ENCODE peak calls at places on chromosomes 3 and 15, in eight cellular contexts. G is A549; W is heart left ventricle; I is heart right ventricle; A is CD8-positive, alpha-beta memory T cell; E is pancreas; Q is astrocyte; B is psoas muscle. F is an unnamed sample.

GRCh38 chr15:56241374-56242085 is 2.1 kb downstream of the RFX7 start:
- DNase-seq in G (no peak), W (no peak), I (no peak), A (no peak), E (no peak), Q (no peak), B (no peak), F (no peak)

GRCh38 chr3:128376516-128376915 is 90.2 kb downstream of the DNAJB8 start:
- DNase-seq in G (no peak), W (no peak), I (no peak), A (no peak), E (no peak), Q (no peak), B (no peak), F (no peak)

GRCh38 chr3:11170052-11170770 is 15.9 kb downstream of the HRH1 start:
- DNase-seq in G (no peak), W (no peak), I (no peak), A (no peak), E (no peak), Q (peak), B (no peak), F (no peak)

GRCh38 chr3:117736851-117737250 is 1027.3 kb downstream of the TUSC7 start:
- DNase-seq in G (no peak), W (no peak), I (no peak), A (no peak), E (no peak), Q (peak), B (no peak), F (no peak)

GRCh38 chr15:41258706-41259471 is 27.8 kb downstream of the CHP1 start:
- DNase-seq in G (no peak), W (no peak), I (no peak), A (no peak), E (no peak), Q (peak), B (no peak), F (no peak)

GRCh38 chr3:107676469-107677309 is 153.9 kb downstream of the BBX start:
- DNase-seq in G (no peak), W (no peak), I (no peak), A (peak), E (no peak), Q (no peak), B (no peak), F (no peak)

GRCh38 chr15:68210821-68211655 is 5.9 kb upstream of the CALML4 start:
- DNase-seq in G (peak), W (peak), I (peak), A (no peak), E (peak), Q (no peak), B (peak), F (peak)

GRCh38 chr15:42421376-42421775 is 62.1 kb downstream of the CAPN3 start:
- DNase-seq in G (no peak), W (no peak), I (no peak), A (no peak), E (no peak), Q (no peak), B (no peak), F (no peak)

GRCh38 chr3:97880267-97880666 is 58.5 kb downstream of the CRYBG3 start:
- DNase-seq in G (no peak), W (no peak), I (no peak), A (no peak), E (no peak), Q (peak), B (no peak), F (no peak)

GRCh38 chr15:88655780-88656488 is 17.1 kb downstream of the ISG20 start:
- DNase-seq in G (no peak), W (no peak), I (no peak), A (no peak), E (no peak), Q (no peak), B (no peak), F (no peak)

GRCh38 chr15:88658972-88659931 is 20.4 kb downstream of the ISG20 start:
- DNase-seq in G (no peak), W (no peak), I (no peak), A (no peak), E (no peak), Q (peak), B (no peak), F (peak)

GRCh38 chr15:88658070-88658965 is 19.5 kb downstream of the ISG20 start:
- DNase-seq in G (no peak), W (no peak), I (no peak), A (no peak), E (no peak), Q (no peak), B (no peak), F (no peak)

GRCh38 chr15:88656760-88657221 is 18.0 kb downstream of the ISG20 start:
- DNase-seq in G (no peak), W (no peak), I (no peak), A (no peak), E (no peak), Q (no peak), B (no peak), F (no peak)

GRCh38 chr15:88657326-88658069 is 18.7 kb downstream of the ISG20 start:
- DNase-seq in G (peak), W (no peak), I (no peak), A (no peak), E (no peak), Q (no peak), B (no peak), F (no peak)
- H3K27ac ChIP-seq in G (no peak), W (no peak), I (no peak), A (no peak), E (no peak), Q (no peak), B (no peak), F (no peak)

GRCh38 chr15:59160880-59161593 is 45.6 kb upstream of the LDHAL6B start:
- DNase-seq in G (peak), W (no peak), I (no peak), A (no peak), E (peak), Q (no peak), B (no peak), F (no peak)
- H3K27ac ChIP-seq in G (no peak), W (no peak), I (no peak), A (no peak), E (no peak), Q (no peak), B (no peak), F (no peak)

DNA sequence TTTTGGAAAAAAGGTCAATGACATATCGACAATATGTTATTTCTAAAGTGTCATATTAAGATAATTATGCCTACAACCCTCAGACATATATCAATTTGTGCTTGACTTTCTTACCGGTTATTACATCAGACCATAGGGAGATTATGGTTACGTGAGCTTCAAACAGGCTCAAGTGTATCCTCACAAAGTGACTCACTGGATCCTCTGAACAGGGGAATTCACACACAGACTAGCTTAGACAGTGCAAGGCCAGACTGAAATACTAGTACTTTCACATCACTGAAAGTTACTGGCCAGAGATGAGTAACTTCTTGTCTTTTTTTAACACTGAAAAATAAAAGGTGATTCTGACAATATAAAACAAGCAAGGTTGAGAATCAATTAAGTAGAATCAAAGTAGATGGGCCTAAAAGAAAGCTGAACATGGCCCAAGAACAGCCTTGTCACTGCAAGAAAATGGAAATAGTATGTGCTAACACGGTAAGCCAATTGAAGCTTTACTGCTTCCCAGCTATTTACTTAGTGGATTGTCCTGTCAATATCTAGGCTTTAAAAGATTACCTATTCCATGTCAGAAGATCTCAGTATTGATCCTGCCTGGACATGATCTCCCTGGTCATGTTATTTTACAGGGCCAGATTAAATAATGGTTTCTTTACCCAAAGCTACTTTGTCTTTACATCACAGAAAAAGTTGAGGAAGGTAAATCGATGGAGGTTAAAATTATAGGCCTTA is 848.6 kb downstream of the ROBO1 start:
- DNase-seq in G (peak), W (no peak), I (no peak), A (no peak), E (no peak), Q (peak), B (no peak), F (no peak)
- H3K27ac ChIP-seq in G (peak), W (no peak), I (no peak), A (no peak), E (no peak), Q (peak), B (peak), F (no peak)

DNA sequence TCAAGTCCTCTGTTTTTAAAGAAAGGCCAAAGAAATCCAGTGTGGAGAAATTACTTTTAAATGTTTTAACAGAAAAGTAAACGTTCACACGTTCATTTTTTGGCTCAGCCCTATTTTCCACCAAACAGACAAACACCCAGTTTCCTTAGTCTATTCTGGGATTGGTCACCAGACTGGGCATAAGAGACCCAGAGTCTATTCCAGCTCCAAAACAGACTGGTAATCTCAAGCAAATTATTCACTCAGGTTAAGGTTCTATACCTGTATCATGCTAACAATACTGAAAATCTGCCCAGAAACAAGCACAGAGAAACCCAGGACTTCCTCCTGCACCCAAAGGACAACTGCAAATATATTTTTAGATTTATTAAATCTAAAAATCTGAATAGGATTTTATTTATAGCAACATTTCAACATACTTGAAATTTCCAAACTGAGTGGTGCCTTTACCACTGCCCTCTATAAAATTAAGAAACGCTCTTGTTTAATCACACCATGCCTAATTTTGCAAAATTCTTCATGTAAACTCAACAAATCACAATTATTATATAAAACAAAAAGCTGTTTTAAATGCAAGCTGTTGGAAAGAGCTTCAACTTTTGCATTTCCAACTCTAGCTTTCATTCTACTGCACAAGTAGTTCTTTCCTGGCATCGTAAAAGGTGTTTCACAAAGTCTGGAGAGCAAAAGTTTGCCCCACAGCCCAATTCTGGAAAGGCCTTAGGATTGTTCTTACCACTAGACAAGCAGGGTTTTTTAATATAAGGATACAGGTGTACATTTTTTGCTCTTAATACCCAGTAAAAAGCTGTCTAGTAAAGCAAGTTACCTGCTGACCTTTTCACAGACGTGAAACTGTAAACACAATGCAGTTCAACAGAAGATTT is 18.7 kb downstream of the ZNF148 start:
- DNase-seq in G (no peak), W (no peak), I (no peak), A (no peak), E (no peak), Q (no peak), B (no peak), F (no peak)
- H3K27ac ChIP-seq in G (peak), W (peak), I (peak), A (no peak), E (no peak), Q (no peak), B (peak), F (peak)

GRCh38 chr3:23874359-23875120 is 42.2 kb downstream of the NKIRAS1 start:
- DNase-seq in G (no peak), W (no peak), I (no peak), A (no peak), E (no peak), Q (peak), B (no peak), F (no peak)
- H3K27ac ChIP-seq in G (no peak), W (no peak), I (no peak), A (no peak), E (no peak), Q (peak), B (peak), F (no peak)